ENCODE peak calls at places on chromosomes 11 and 22, in five cellular contexts. H is K562, I is GM12878, P is H1, A is HepG2. X is an unnamed sample.

GRCh38 chr11:65506770-65507485 is 8.1 kb downstream of the MALAT1 start:
- DNase-seq in H (no peak), P (no peak), I (no peak), A (no peak), X (peak; percentile 91)

GRCh38 chr11:803770-804598 is 1.0 kb downstream of the PIDD1 start:
- DNase-seq in A (no peak), P (no peak), H (no peak), I (no peak), X (no peak)

GRCh38 chr11:112315861-112316739 is 55.4 kb upstream of the PLET1 start:
- DNase-seq in I (no peak), H (no peak), P (no peak), A (no peak), X (no peak)

GRCh38 chr22:26587991-26588613 is 1.8 kb downstream of the TPST2 start:
- DNase-seq in H (no peak), I (no peak), P (no peak), A (no peak), X (no peak)

GRCh38 chr11:46607516-46607915 is 9.5 kb downstream of the HARBI1 start:
- DNase-seq in I (no peak), P (no peak), H (no peak), A (no peak), X (no peak)

GRCh38 chr11:60343094-60343704 is 16.1 kb downstream of the MS4A6E start:
- DNase-seq in I (no peak), H (peak; percentile 23), P (no peak), A (peak; percentile 18), X (peak; percentile 27)

GRCh38 chr11:70381872-70382842 is 16.2 kb upstream of the CTTN start:
- DNase-seq in P (no peak), H (peak; percentile 63), A (no peak), I (no peak), X (no peak)

GRCh38 chr11:95154514-95154913 is 64.9 kb downstream of the ENDOD1 start:
- DNase-seq in H (peak; percentile 52), P (no peak), A (peak; percentile 39), I (no peak), X (peak; percentile 41)

GRCh38 chr11:63769044-63769718 is 606 bp upstream of the ZFTA start:
- DNase-seq in P (no peak), H (peak; percentile 76), A (no peak), I (no peak), X (no peak)

GRCh38 chr11:23730307-23730998 is 766.4 kb upstream of the LUZP2 start:
- DNase-seq in H (no peak), I (no peak), A (no peak), P (no peak), X (no peak)

GRCh38 chr11:120775986-120776682 is 247.8 kb upstream of the TBCEL start:
- DNase-seq in A (no peak), H (no peak), P (no peak), I (no peak), X (no peak)

GRCh38 chr11:57345555-57346151 is 7.5 kb downstream of the P2RX3 start:
- DNase-seq in H (peak; percentile 87), P (no peak), I (no peak), A (peak; percentile 64), X (peak; percentile 76)

GRCh38 chr22:40605676-40606250 is 30.8 kb downstream of the MRTFA start:
- DNase-seq in P (no peak), A (no peak), I (no peak), H (no peak), X (no peak)

GRCh38 chr22:47043835-47044721 is 281.6 kb downstream of the TBC1D22A start:
- DNase-seq in A (no peak), I (no peak), H (no peak), P (no peak), X (no peak)

GRCh38 chr11:125167292-125167953 is 2.9 kb downstream of the PKNOX2 start:
- DNase-seq in A (no peak), H (no peak), I (no peak), P (no peak), X (no peak)

GRCh38 chr22:32080904-32081303 is 37.8 kb downstream of the SLC5A1 start:
- DNase-seq in H (peak; percentile 42), I (peak; percentile 7), A (peak; percentile 47), P (no peak), X (peak; percentile 59)

GRCh38 chr11:74354036-74354435 is 42.6 kb upstream of the P4HA3 start:
- DNase-seq in A (no peak), P (no peak), I (no peak), H (no peak), X (no peak)

GRCh38 chr22:48752451-48753380 is 1075.0 kb downstream of the BRD1 start:
- DNase-seq in I (no peak), P (no peak), H (no peak), A (no peak), X (no peak)

GRCh38 chr22:11253000-11253511 is 4274.9 kb upstream of the OR11H1 start:
- DNase-seq in H (no peak), P (no peak), I (no peak), A (no peak), X (no peak)

GRCh38 chr11:105265859-105266258 is 126.3 kb upstream of the CARD18 start:
- DNase-seq in A (no peak), I (no peak), H (no peak), P (no peak), X (no peak)

GRCh38 chr11:69002101-69002742 is 10.8 kb downstream of the MRGPRF start:
- DNase-seq in H (no peak), P (no peak), A (no peak), I (no peak), X (no peak)

GRCh38 chr11:65083134-65083833 is 556 bp downstream of the CDCA5 start:
- DNase-seq in H (no peak), A (no peak), I (no peak), P (no peak), X (no peak)

GRCh38 chr22:41688365-41689211 is at the start of gene SNU13:
- DNase-seq in I (peak; percentile 73), P (no peak), A (peak; percentile 88), H (peak; percentile 85), X (peak; percentile 77)

GRCh38 chr22:41695211-41695610 is 4.1 kb upstream of the MEI1 start:
- DNase-seq in I (no peak), A (no peak), H (no peak), P (no peak), X (no peak)

GRCh38 chr22:41687901-41688364 is 734 bp downstream of the SNU13 start:
- DNase-seq in P (no peak), H (peak; percentile 20), A (no peak), I (no peak), X (no peak)

GRCh38 chr22:41690476-41690875 is 1.8 kb upstream of the SNU13 start:
- DNase-seq in P (no peak), H (no peak), A (no peak), I (no peak), X (no peak)
- TF ChIP-seq SRF in P (no peak), H (no peak), A (no peak), I (no peak), X (no peak)

GRCh38 chr11:132626446-132626845 is 905.9 kb downstream of the OPCML start:
- DNase-seq in I (no peak), P (no peak), H (no peak), A (no peak), X (no peak)
- H3K4me1 ChIP-seq in I (no peaks in the 10 kb centered on the region), P (no peaks in the 10 kb centered on the region), H (no peaks in the 10 kb centered on the region), A (no peaks in the 10 kb centered on the region), X (no peaks in the 10 kb centered on the region)

DNA sequence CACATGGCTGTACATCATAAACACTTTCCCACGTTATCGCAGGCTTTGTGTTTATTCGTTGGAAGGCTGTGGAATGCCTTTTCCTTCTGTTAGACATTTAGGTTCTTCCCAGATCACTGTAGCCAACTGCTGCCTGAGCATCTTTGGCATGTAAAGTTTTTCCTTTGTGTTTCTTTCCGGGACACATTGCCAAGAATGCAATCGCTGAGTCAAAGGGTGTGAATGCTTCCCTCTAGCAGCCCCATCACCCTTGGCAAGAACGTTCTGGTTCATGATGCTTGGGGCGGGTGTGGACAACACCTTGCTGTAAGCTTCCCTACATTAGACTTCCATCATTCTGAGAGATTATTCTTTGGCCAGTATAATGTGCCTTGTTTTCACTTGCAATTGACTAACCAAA is 136.2 kb downstream of the OSBP2 start:
- DNase-seq in H (no peak), A (no peak), P (no peak), I (no peak), X (peak; percentile 81)
- H3K4me2 ChIP-seq in H (no peak overlapping the region), A (no peak overlapping the region), P (no peak overlapping the region), I (no peak overlapping the region), X (peak overlapping the region; percentile 74)

GRCh38 chr22:31082606-31083376 is 1.7 kb downstream of the SMTN start:
- DNase-seq in H (peak; percentile 82), P (no peak), I (no peak), A (peak; percentile 60), X (peak; percentile 69)

GRCh38 chr22:31081963-31082605 is 966 bp downstream of the SMTN start:
- DNase-seq in H (no peak), I (no peak), A (no peak), P (no peak), X (no peak)

GRCh38 chr22:31079095-31079642 is 1.9 kb upstream of the SMTN start:
- DNase-seq in H (no peak), A (peak; percentile 77), I (no peak), P (no peak), X (no peak)

GRCh38 chr22:31080848-31081649 is at the start of gene SMTN:
- DNase-seq in A (peak; percentile 86), P (peak; percentile 79), I (peak; percentile 56), H (peak; percentile 89), X (peak; percentile 83)

GRCh38 chr22:31080164-31080847 is 812 bp upstream of the SMTN start:
- DNase-seq in H (no peak), A (no peak), I (no peak), P (no peak), X (no peak)
- TF ChIP-seq SRF in H (no peak), A (no peak), I (no peak), P (no peak), X (no peak)

DNA sequence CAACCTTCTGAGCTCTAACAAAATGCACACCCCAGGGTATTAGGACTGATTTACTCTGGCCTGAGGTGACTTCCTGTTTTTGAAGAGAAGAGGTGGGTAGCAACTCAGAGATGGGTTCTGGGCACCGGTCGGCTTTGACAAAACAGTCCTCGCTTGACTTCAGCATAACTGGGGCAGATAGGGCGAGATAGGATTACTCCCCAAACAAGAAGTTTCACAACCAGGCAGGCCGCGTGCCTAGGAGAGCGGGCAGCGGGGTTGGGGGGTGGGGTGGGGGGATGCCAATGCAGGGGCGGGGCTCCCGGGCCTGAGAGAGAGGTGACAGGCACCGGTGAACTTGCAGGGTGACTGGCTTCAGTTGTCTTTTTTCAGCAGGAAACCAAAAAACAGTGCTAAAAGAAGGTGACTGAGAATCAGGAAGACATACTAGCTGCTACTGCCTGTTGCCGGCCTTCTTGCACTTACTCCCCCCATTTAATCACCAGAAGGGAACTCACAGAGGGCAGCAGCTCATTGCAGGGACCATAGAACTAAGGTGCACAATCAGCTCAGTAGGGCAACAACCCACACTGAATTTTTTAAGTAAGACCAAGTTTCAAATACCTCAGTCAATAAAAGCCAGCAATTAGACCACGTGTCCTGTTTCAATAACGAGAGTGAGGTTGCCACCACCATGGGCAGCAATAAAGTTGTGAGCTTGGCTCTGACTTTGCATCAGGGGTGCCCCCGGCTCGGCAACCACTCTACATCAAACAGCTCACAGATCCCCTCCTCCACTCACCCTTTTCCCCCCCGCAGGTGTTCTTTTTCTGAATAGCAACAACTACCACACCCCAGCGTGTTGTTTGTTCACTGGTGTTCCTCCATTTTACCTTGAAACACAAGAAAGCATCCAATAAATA is 37.2 kb upstream of the ETS1 start:
- DNase-seq in A (no peak), H (no peak), P (no peak), I (no peak), X (no peak)
- H3K4me1 ChIP-seq in A (no peaks in the 10 kb centered on the region), H (peaks cover 6% of the 10 kb centered on the region), P (peaks cover 3% of the 10 kb centered on the region), I (peaks cover 66% of the 10 kb centered on the region), X (no peaks in the 10 kb centered on the region)

GRCh38 chr11:67543585-67543984 is 20.3 kb upstream of the CABP2 start:
- DNase-seq in P (no peak), H (no peak), I (no peak), A (no peak), X (no peak)
- H3K4me2 ChIP-seq in P (no peak overlapping the region), H (no peak overlapping the region), I (no peak overlapping the region), A (no peak overlapping the region), X (no peak overlapping the region)

X was measured in HCT116.